ENCODE peak calls at places on chromosomes 5 and 9, in six cellular contexts. One of them, this sample, is unnamed.

GRCh38 chr9:2053883-2054845 is 39.0 kb downstream of the SMARCA2 start:
- DNase-seq in upper lobe of right lung: no peak
- DNase-seq in AG04449: no peak
- DNase-seq in astrocyte: peak
- DNase-seq in fibroblast of the aortic adventitia: peak
- DNase-seq in lung: no peak
- DNase-seq in this sample: peak

GRCh38 chr9:126915281-126915816 is 767 bp downstream of the RALGPS1 start:
- DNase-seq in upper lobe of right lung: peak
- DNase-seq in AG04449: no peak
- DNase-seq in astrocyte: no peak
- DNase-seq in fibroblast of the aortic adventitia: no peak
- DNase-seq in lung: peak
- DNase-seq in this sample: no peak

GRCh38 chr5:65862384-65862783 is 64.0 kb upstream of the ERBIN start:
- DNase-seq in upper lobe of right lung: no peak
- DNase-seq in AG04449: no peak
- DNase-seq in astrocyte: peak
- DNase-seq in fibroblast of the aortic adventitia: peak
- DNase-seq in lung: no peak
- DNase-seq in this sample: no peak

GRCh38 chr9:89022902-89023301 is 31.6 kb downstream of the S1PR3 start:
- DNase-seq in upper lobe of right lung: no peak
- DNase-seq in AG04449: no peak
- DNase-seq in astrocyte: peak
- DNase-seq in fibroblast of the aortic adventitia: peak
- DNase-seq in lung: peak
- DNase-seq in this sample: peak

GRCh38 chr5:145062280-145062679 is 772.9 kb downstream of the PRELID2 start:
- DNase-seq in upper lobe of right lung: no peak
- DNase-seq in AG04449: peak
- DNase-seq in astrocyte: peak
- DNase-seq in fibroblast of the aortic adventitia: peak
- DNase-seq in lung: no peak
- DNase-seq in this sample: no peak

GRCh38 chr5:147479949-147480348 is 29.9 kb downstream of the DPYSL3 start:
- DNase-seq in upper lobe of right lung: no peak
- DNase-seq in AG04449: no peak
- DNase-seq in astrocyte: peak
- DNase-seq in fibroblast of the aortic adventitia: peak
- DNase-seq in lung: no peak
- DNase-seq in this sample: peak

GRCh38 chr5:32504923-32505596 is 60.5 kb upstream of the ZFR start:
- DNase-seq in upper lobe of right lung: no peak
- DNase-seq in AG04449: peak
- DNase-seq in astrocyte: peak
- DNase-seq in fibroblast of the aortic adventitia: peak
- DNase-seq in lung: no peak
- DNase-seq in this sample: peak

GRCh38 chr5:143010335-143010734 is 240.2 kb downstream of the ARHGAP26 start:
- DNase-seq in upper lobe of right lung: no peak
- DNase-seq in AG04449: no peak
- DNase-seq in astrocyte: peak
- DNase-seq in fibroblast of the aortic adventitia: no peak
- DNase-seq in lung: no peak
- DNase-seq in this sample: no peak

GRCh38 chr5:16693879-16694278 is 77.1 kb upstream of the RETREG1 start:
- DNase-seq in upper lobe of right lung: no peak
- DNase-seq in AG04449: no peak
- DNase-seq in astrocyte: no peak
- DNase-seq in fibroblast of the aortic adventitia: no peak
- DNase-seq in lung: no peak
- DNase-seq in this sample: no peak

GRCh38 chr5:121108725-121109124 is 644.6 kb downstream of the PRR16 start:
- DNase-seq in upper lobe of right lung: no peak
- DNase-seq in AG04449: no peak
- DNase-seq in astrocyte: no peak
- DNase-seq in fibroblast of the aortic adventitia: no peak
- DNase-seq in lung: no peak
- DNase-seq in this sample: no peak

GRCh38 chr9:130300739-130301138 is 35.2 kb downstream of the HMCN2 start:
- DNase-seq in upper lobe of right lung: no peak
- DNase-seq in AG04449: no peak
- DNase-seq in astrocyte: no peak
- DNase-seq in fibroblast of the aortic adventitia: no peak
- DNase-seq in lung: no peak
- DNase-seq in this sample: no peak

GRCh38 chr5:1003296-1003937 is 5.2 kb upstream of the NKD2 start:
- DNase-seq in upper lobe of right lung: peak
- DNase-seq in AG04449: no peak
- DNase-seq in astrocyte: no peak
- DNase-seq in fibroblast of the aortic adventitia: no peak
- DNase-seq in lung: peak
- DNase-seq in this sample: peak

GRCh38 chr9:14652729-14653377 is 40.4 kb downstream of the ZDHHC21 start:
- DNase-seq in upper lobe of right lung: no peak
- DNase-seq in AG04449: no peak
- DNase-seq in astrocyte: peak
- DNase-seq in fibroblast of the aortic adventitia: peak
- DNase-seq in lung: no peak
- DNase-seq in this sample: peak
- TF ChIP-seq CTCF in upper lobe of right lung: peak
- TF ChIP-seq CTCF in AG04449: peak
- TF ChIP-seq CTCF in astrocyte: peak
- TF ChIP-seq CTCF in fibroblast of the aortic adventitia: peak
- TF ChIP-seq CTCF in lung: peak
- TF ChIP-seq CTCF in this sample: peak

GRCh38 chr9:131396626-131397025 is 2.7 kb downstream of the PRRC2B start:
- DNase-seq in upper lobe of right lung: no peak
- DNase-seq in AG04449: no peak
- DNase-seq in astrocyte: no peak
- DNase-seq in fibroblast of the aortic adventitia: no peak
- DNase-seq in lung: no peak
- DNase-seq in this sample: no peak
- H3K4me3 ChIP-seq in upper lobe of right lung: peak
- H3K4me3 ChIP-seq in AG04449: peak
- H3K4me3 ChIP-seq in astrocyte: peak
- H3K4me3 ChIP-seq in fibroblast of the aortic adventitia: peak
- H3K4me3 ChIP-seq in lung: no peak
- H3K4me3 ChIP-seq in this sample: peak

GRCh38 chr9:12698986-12699385 is 5.8 kb downstream of the TYRP1 start:
- DNase-seq in upper lobe of right lung: no peak
- DNase-seq in AG04449: no peak
- DNase-seq in astrocyte: no peak
- DNase-seq in fibroblast of the aortic adventitia: no peak
- DNase-seq in lung: no peak
- DNase-seq in this sample: no peak
- TF ChIP-seq CTCF in upper lobe of right lung: no peak
- TF ChIP-seq CTCF in AG04449: peak
- TF ChIP-seq CTCF in astrocyte: no peak
- TF ChIP-seq CTCF in fibroblast of the aortic adventitia: peak
- TF ChIP-seq CTCF in lung: no peak
- TF ChIP-seq CTCF in this sample: peak

DNA sequence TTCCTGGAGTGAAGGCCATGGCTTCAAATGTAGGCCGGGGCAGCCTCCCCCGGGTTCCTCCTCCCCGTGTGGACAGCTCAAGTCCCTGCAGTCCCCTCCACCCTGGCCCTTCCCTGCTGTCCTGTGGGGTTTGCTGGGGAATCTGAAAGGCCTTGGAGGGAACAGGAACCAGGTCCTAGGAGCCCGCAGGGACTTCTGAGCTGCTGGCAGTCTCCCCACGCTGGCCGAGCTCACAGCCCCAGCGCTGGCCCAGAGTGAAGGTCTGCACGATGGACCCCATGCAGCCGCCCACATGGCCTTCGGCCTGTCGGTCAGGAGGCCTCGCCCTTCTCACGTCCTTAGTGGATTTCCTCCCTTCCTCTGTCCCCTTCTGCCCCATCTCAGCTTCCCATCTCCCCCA is 25.7 kb upstream of the NOTCH1 start:
- DNase-seq in upper lobe of right lung: no peak
- DNase-seq in AG04449: no peak
- DNase-seq in astrocyte: no peak
- DNase-seq in fibroblast of the aortic adventitia: no peak
- DNase-seq in lung: no peak
- DNase-seq in this sample: no peak
- H3K4me3 ChIP-seq in upper lobe of right lung: no peak
- H3K4me3 ChIP-seq in AG04449: no peak
- H3K4me3 ChIP-seq in astrocyte: no peak
- H3K4me3 ChIP-seq in fibroblast of the aortic adventitia: no peak
- H3K4me3 ChIP-seq in lung: no peak
- H3K4me3 ChIP-seq in this sample: no peak

GRCh38 chr5:157584628-157585027 is 9.1 kb upstream of the ADAM19 start:
- DNase-seq in upper lobe of right lung: no peak
- DNase-seq in AG04449: no peak
- DNase-seq in astrocyte: no peak
- DNase-seq in fibroblast of the aortic adventitia: no peak
- DNase-seq in lung: no peak
- DNase-seq in this sample: no peak

GRCh38 chr5:157578079-157578780 is 2.7 kb upstream of the ADAM19 start:
- DNase-seq in upper lobe of right lung: no peak
- DNase-seq in AG04449: no peak
- DNase-seq in astrocyte: no peak
- DNase-seq in fibroblast of the aortic adventitia: no peak
- DNase-seq in lung: no peak
- DNase-seq in this sample: no peak

GRCh38 chr5:157581870-157582269 is 6.3 kb upstream of the ADAM19 start:
- DNase-seq in upper lobe of right lung: no peak
- DNase-seq in AG04449: no peak
- DNase-seq in astrocyte: no peak
- DNase-seq in fibroblast of the aortic adventitia: no peak
- DNase-seq in lung: no peak
- DNase-seq in this sample: no peak

GRCh38 chr5:157582731-157583580 is 7.4 kb upstream of the ADAM19 start:
- DNase-seq in upper lobe of right lung: no peak
- DNase-seq in AG04449: no peak
- DNase-seq in astrocyte: no peak
- DNase-seq in fibroblast of the aortic adventitia: no peak
- DNase-seq in lung: no peak
- DNase-seq in this sample: no peak
- TF ChIP-seq CTCF in upper lobe of right lung: no peak
- TF ChIP-seq CTCF in AG04449: no peak
- TF ChIP-seq CTCF in astrocyte: no peak
- TF ChIP-seq CTCF in fibroblast of the aortic adventitia: no peak
- TF ChIP-seq CTCF in lung: no peak
- TF ChIP-seq CTCF in this sample: no peak

GRCh38 chr5:150160448-150161069 is 4.9 kb upstream of the PDGFRB start:
- DNase-seq in upper lobe of right lung: no peak
- DNase-seq in AG04449: no peak
- DNase-seq in astrocyte: no peak
- DNase-seq in fibroblast of the aortic adventitia: no peak
- DNase-seq in lung: no peak
- DNase-seq in this sample: no peak
- H3K4me3 ChIP-seq in upper lobe of right lung: no peak
- H3K4me3 ChIP-seq in AG04449: no peak
- H3K4me3 ChIP-seq in astrocyte: no peak
- H3K4me3 ChIP-seq in fibroblast of the aortic adventitia: no peak
- H3K4me3 ChIP-seq in lung: no peak
- H3K4me3 ChIP-seq in this sample: no peak

GRCh38 chr5:12695651-12696050 is 791.4 kb upstream of the CTNND2 start:
- DNase-seq in upper lobe of right lung: no peak
- DNase-seq in AG04449: no peak
- DNase-seq in astrocyte: no peak
- DNase-seq in fibroblast of the aortic adventitia: no peak
- DNase-seq in lung: no peak
- DNase-seq in this sample: no peak
- TF ChIP-seq CTCF in upper lobe of right lung: no peak
- TF ChIP-seq CTCF in AG04449: no peak
- TF ChIP-seq CTCF in astrocyte: no peak
- TF ChIP-seq CTCF in fibroblast of the aortic adventitia: no peak
- TF ChIP-seq CTCF in lung: no peak
- TF ChIP-seq CTCF in this sample: no peak

DNA sequence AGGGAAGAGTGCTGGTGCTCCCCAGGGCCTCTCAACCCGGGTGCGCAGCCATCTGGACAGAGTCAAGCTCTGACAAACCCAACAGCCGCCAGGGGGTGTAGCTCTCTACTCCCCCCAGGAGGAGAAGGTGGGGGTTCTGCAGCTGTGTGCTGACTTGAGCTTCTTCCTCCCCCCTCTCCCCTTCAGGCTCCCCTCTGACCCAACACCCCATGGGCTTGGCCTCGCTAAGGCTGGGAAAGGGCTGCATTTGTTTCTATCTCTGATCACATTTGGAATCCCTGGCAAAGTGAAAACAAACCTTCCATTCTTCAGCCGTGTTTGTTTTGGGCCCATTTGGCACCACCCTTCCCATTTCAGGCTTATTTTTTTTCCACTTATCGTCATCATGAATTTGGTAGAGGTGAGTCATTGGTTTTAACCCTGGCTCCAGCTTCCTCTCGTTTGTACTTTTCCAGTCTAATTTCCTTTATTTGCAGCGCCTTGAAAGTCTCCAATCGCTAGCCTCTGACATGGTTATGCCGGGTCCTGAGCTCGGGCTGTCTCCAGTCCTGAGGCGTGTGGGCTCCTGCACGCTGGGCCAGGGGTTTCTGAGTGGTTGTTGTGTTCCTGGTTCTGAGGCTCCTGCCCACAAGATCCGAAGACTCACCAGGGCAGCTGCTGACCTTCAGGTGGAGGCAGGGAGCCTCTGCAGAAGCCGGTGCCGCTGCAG is 36.1 kb downstream of the DAP start:
- DNase-seq in upper lobe of right lung: no peak
- DNase-seq in AG04449: no peak
- DNase-seq in astrocyte: peak
- DNase-seq in fibroblast of the aortic adventitia: peak
- DNase-seq in lung: no peak
- DNase-seq in this sample: peak
- H3K4me3 ChIP-seq in upper lobe of right lung: no peak
- H3K4me3 ChIP-seq in AG04449: peak
- H3K4me3 ChIP-seq in astrocyte: peak
- H3K4me3 ChIP-seq in fibroblast of the aortic adventitia: peak
- H3K4me3 ChIP-seq in lung: no peak
- H3K4me3 ChIP-seq in this sample: peak

DNA sequence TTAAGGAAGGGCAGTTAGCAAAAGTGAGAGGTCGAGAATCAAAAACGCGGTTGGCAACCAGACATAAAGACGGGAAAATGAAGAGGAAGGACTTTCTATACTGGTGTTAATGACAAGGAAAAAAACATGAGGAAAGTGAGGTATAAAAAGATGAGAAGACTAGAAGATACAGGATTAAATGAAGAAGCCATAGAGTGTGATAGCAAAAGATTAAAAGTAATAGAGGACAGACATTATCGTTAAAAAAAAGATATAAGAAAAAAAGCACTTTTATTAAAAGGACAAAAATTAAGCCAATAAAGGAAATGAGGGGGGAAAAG is 1.7 kb upstream of the SSBP2 start:
- DNase-seq in upper lobe of right lung: no peak
- DNase-seq in AG04449: no peak
- DNase-seq in astrocyte: no peak
- DNase-seq in fibroblast of the aortic adventitia: no peak
- DNase-seq in lung: no peak
- DNase-seq in this sample: no peak
- TF ChIP-seq CTCF in upper lobe of right lung: no peak
- TF ChIP-seq CTCF in AG04449: no peak
- TF ChIP-seq CTCF in astrocyte: no peak
- TF ChIP-seq CTCF in fibroblast of the aortic adventitia: no peak
- TF ChIP-seq CTCF in lung: no peak
- TF ChIP-seq CTCF in this sample: no peak